ENCODE peak calls at places on chromosomes 13 and 19, in ten cellular contexts. One of them, this sample, is unnamed.

GRCh38 chr13:62014299-62014698 is 598.6 kb upstream of the PCDH20 start:
- DNase-seq in esophagus muscularis mucosa: no peak
- DNase-seq in BJ: no peak
- DNase-seq in stomach: no peak
- DNase-seq in osteocyte: no peak
- DNase-seq in AG10803: no peak
- DNase-seq in IMR-90: peak
- DNase-seq in PC-3: peak
- DNase-seq in neural progenitor cell: no peak
- DNase-seq in esophagus squamous epithelium: no peak
- DNase-seq in this sample: no peak

GRCh38 chr19:41554902-41555301 is 21.1 kb upstream of the CEACAM21 start:
- DNase-seq in PC-3: no peak
- DNase-seq in osteocyte: no peak
- DNase-seq in AG10803: no peak
- DNase-seq in neural progenitor cell: no peak
- DNase-seq in IMR-90: no peak
- DNase-seq in stomach: no peak
- DNase-seq in BJ: no peak
- DNase-seq in esophagus squamous epithelium: no peak
- DNase-seq in esophagus muscularis mucosa: no peak
- DNase-seq in this sample: no peak

GRCh38 chr13:74867460-74867859 is 614.5 kb downstream of the TBC1D4 start:
- DNase-seq in IMR-90: no peak
- DNase-seq in esophagus squamous epithelium: no peak
- DNase-seq in PC-3: peak
- DNase-seq in neural progenitor cell: no peak
- DNase-seq in osteocyte: no peak
- DNase-seq in esophagus muscularis mucosa: no peak
- DNase-seq in stomach: no peak
- DNase-seq in AG10803: peak
- DNase-seq in BJ: no peak
- DNase-seq in this sample: no peak

GRCh38 chr13:37131092-37131491 is 25.6 kb upstream of the CSNK1A1L start:
- DNase-seq in stomach: no peak
- DNase-seq in PC-3: no peak
- DNase-seq in osteocyte: no peak
- DNase-seq in neural progenitor cell: no peak
- DNase-seq in esophagus muscularis mucosa: no peak
- DNase-seq in BJ: no peak
- DNase-seq in IMR-90: no peak
- DNase-seq in AG10803: no peak
- DNase-seq in esophagus squamous epithelium: no peak
- DNase-seq in this sample: no peak

GRCh38 chr19:16894080-16894479 is 5.3 kb downstream of the F2RL3 start:
- DNase-seq in stomach: no peak
- DNase-seq in neural progenitor cell: no peak
- DNase-seq in BJ: no peak
- DNase-seq in osteocyte: no peak
- DNase-seq in esophagus squamous epithelium: no peak
- DNase-seq in IMR-90: no peak
- DNase-seq in esophagus muscularis mucosa: no peak
- DNase-seq in AG10803: no peak
- DNase-seq in PC-3: no peak
- DNase-seq in this sample: no peak

GRCh38 chr13:40665061-40665753 is 1.2 kb downstream of the FOXO1 start:
- DNase-seq in stomach: peak
- DNase-seq in neural progenitor cell: peak
- DNase-seq in esophagus squamous epithelium: no peak
- DNase-seq in AG10803: no peak
- DNase-seq in BJ: no peak
- DNase-seq in osteocyte: no peak
- DNase-seq in PC-3: peak
- DNase-seq in IMR-90: no peak
- DNase-seq in esophagus muscularis mucosa: no peak
- DNase-seq in this sample: no peak

GRCh38 chr13:96766311-96766710 is 228.0 kb downstream of the OXGR1 start:
- DNase-seq in AG10803: no peak
- DNase-seq in esophagus muscularis mucosa: no peak
- DNase-seq in esophagus squamous epithelium: no peak
- DNase-seq in PC-3: no peak
- DNase-seq in osteocyte: no peak
- DNase-seq in neural progenitor cell: no peak
- DNase-seq in IMR-90: no peak
- DNase-seq in BJ: no peak
- DNase-seq in stomach: no peak
- DNase-seq in this sample: no peak

GRCh38 chr13:72820156-72820897 is 38.4 kb downstream of the PIBF1 start:
- DNase-seq in AG10803: peak
- DNase-seq in neural progenitor cell: no peak
- DNase-seq in osteocyte: no peak
- DNase-seq in BJ: no peak
- DNase-seq in IMR-90: peak
- DNase-seq in esophagus squamous epithelium: no peak
- DNase-seq in stomach: no peak
- DNase-seq in PC-3: no peak
- DNase-seq in esophagus muscularis mucosa: no peak
- DNase-seq in this sample: no peak

GRCh38 chr19:17775245-17775927 is 19.6 kb upstream of the B3GNT3 start:
- DNase-seq in stomach: peak
- DNase-seq in IMR-90: peak
- DNase-seq in BJ: no peak
- DNase-seq in neural progenitor cell: peak
- DNase-seq in PC-3: peak
- DNase-seq in AG10803: peak
- DNase-seq in esophagus squamous epithelium: no peak
- DNase-seq in esophagus muscularis mucosa: no peak
- DNase-seq in osteocyte: no peak
- DNase-seq in this sample: peak

DNA sequence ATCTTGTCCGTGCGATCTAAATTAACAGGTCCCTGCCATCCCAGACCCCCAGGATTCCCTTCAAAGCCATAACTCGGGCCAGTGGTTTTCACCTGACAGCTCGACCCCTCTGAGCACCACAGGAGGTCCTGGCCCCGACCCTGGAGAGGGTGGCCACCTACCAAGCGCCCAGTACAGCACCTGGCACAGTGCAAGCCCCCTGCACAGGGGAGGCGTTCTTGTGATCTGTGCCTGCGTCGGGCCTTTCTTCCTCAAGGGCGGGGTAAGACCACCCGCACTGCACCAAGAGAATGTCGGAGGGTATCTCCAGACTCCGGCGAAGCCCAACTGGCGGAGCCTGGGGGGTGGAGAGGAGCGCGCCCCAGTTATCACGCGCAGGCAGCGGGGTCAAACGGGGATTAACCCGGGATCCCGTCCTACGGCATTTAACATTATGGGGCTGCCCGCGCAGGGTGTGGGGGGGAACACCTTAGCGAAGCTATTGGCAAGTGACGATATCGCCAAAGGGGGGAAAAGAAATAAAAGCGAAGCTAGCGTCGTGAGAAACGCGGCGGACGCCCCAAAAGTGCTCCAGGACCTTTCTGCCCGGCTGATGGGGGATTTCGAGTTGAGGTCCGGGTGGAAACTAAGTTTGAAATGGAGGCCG is 1.3 kb upstream of the HNRNPL start:
- DNase-seq in esophagus muscularis mucosa: no peak
- DNase-seq in osteocyte: no peak
- DNase-seq in esophagus squamous epithelium: no peak
- DNase-seq in IMR-90: no peak
- DNase-seq in AG10803: no peak
- DNase-seq in PC-3: no peak
- DNase-seq in neural progenitor cell: peak
- DNase-seq in BJ: no peak
- DNase-seq in stomach: no peak
- DNase-seq in this sample: no peak
- TF ChIP-seq CTCF in esophagus muscularis mucosa: no peak
- TF ChIP-seq CTCF in osteocyte: no peak
- TF ChIP-seq CTCF in esophagus squamous epithelium: no peak
- TF ChIP-seq CTCF in IMR-90: no peak
- TF ChIP-seq CTCF in AG10803: no peak
- TF ChIP-seq CTCF in PC-3: no peak
- TF ChIP-seq CTCF in neural progenitor cell: no peak
- TF ChIP-seq CTCF in BJ: no peak
- TF ChIP-seq CTCF in stomach: no peak
- TF ChIP-seq CTCF in this sample: no peak

GRCh38 chr19:1618157-1619093 is 13.2 kb upstream of the UQCR11 start:
- DNase-seq in neural progenitor cell: peak
- DNase-seq in stomach: peak
- DNase-seq in esophagus squamous epithelium: no peak
- DNase-seq in AG10803: peak
- DNase-seq in osteocyte: no peak
- DNase-seq in IMR-90: no peak
- DNase-seq in esophagus muscularis mucosa: no peak
- DNase-seq in PC-3: peak
- DNase-seq in BJ: no peak
- DNase-seq in this sample: no peak
- TF ChIP-seq CTCF in neural progenitor cell: peak
- TF ChIP-seq CTCF in stomach: no peak
- TF ChIP-seq CTCF in esophagus squamous epithelium: peak
- TF ChIP-seq CTCF in AG10803: peak
- TF ChIP-seq CTCF in osteocyte: peak
- TF ChIP-seq CTCF in IMR-90: peak
- TF ChIP-seq CTCF in esophagus muscularis mucosa: no peak
- TF ChIP-seq CTCF in PC-3: peak
- TF ChIP-seq CTCF in BJ: peak
- TF ChIP-seq CTCF in this sample: no peak

DNA sequence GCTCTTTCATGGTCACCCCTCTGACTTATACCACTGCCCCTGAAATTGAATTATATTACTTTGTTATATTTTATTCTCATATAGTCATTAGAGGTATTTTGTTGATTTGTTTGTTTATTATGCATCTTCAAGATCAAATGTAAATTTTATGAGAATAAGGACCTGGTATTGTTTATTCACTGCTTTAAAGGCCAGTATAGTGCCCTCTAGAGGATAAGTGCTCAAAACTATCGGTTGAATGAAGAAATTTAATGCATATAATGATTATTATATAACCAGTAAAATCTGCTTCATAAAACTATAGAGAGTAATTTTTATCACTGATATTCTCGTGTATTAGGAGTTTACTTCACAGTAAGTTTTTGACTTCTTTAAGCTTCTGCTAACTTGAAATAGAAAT is 1401.9 kb downstream of the SLITRK1 start:
- DNase-seq in esophagus squamous epithelium: no peak
- DNase-seq in neural progenitor cell: peak
- DNase-seq in PC-3: peak
- DNase-seq in AG10803: no peak
- DNase-seq in IMR-90: no peak
- DNase-seq in esophagus muscularis mucosa: no peak
- DNase-seq in stomach: no peak
- DNase-seq in osteocyte: no peak
- DNase-seq in BJ: no peak
- DNase-seq in this sample: no peak
- TF ChIP-seq CTCF in esophagus squamous epithelium: no peak
- TF ChIP-seq CTCF in neural progenitor cell: peak
- TF ChIP-seq CTCF in PC-3: peak
- TF ChIP-seq CTCF in AG10803: no peak
- TF ChIP-seq CTCF in IMR-90: no peak
- TF ChIP-seq CTCF in esophagus muscularis mucosa: no peak
- TF ChIP-seq CTCF in stomach: no peak
- TF ChIP-seq CTCF in osteocyte: peak
- TF ChIP-seq CTCF in BJ: no peak
- TF ChIP-seq CTCF in this sample: no peak

GRCh38 chr19:15556634-15557181 is 48.4 kb downstream of the CYP4F22 start:
- DNase-seq in IMR-90: no peak
- DNase-seq in BJ: no peak
- DNase-seq in stomach: no peak
- DNase-seq in AG10803: no peak
- DNase-seq in osteocyte: no peak
- DNase-seq in neural progenitor cell: no peak
- DNase-seq in esophagus squamous epithelium: no peak
- DNase-seq in esophagus muscularis mucosa: no peak
- DNase-seq in PC-3: no peak
- DNase-seq in this sample: no peak
- TF ChIP-seq CTCF in IMR-90: no peak
- TF ChIP-seq CTCF in BJ: no peak
- TF ChIP-seq CTCF in stomach: no peak
- TF ChIP-seq CTCF in AG10803: no peak
- TF ChIP-seq CTCF in osteocyte: no peak
- TF ChIP-seq CTCF in neural progenitor cell: no peak
- TF ChIP-seq CTCF in esophagus squamous epithelium: no peak
- TF ChIP-seq CTCF in esophagus muscularis mucosa: no peak
- TF ChIP-seq CTCF in PC-3: no peak
- TF ChIP-seq CTCF in this sample: no peak